ENCODE peak calls at places on chromosomes 1 and 21, in nine cellular contexts. Z is spleen; Y is MV-4-11; D is activated T-cell treated with anti-CD3 and anti-CD28 coated beads for 1 hour; V is activated T-helper 9 cell treated with anti-CD3 and anti-CD28 coated beads, Interleukin-2, amount 50 U/mL, for 16 hours; I is fibroblast of villous mesenchyme; Q is stimulated activated CD8-positive, alpha-beta memory T cell treated with anti-CD3 and anti-CD28 coated beads, Interleukin-4, amount 100 ng/mL, for 48 hours; U is Karpas-422; W is NCI-H1092 treated with DMSO at 0.1 percent for 48 hours. H is an unnamed sample.

GRCh38 chr1:100304921-100305320 is 38.9 kb downstream of the RTCA start:
- DNase-seq in Z (no peak), Y (no peak), D (no peak), V (no peak), I (no peak), Q (no peak), U (no peak), W (no peak), H (no peak)

GRCh38 chr1:157363660-157364140 is 188.6 kb downstream of the FCRL5 start:
- DNase-seq in Z (no peak), Y (peak; percentile 41), D (no peak), V (no peak), I (peak; percentile 30), Q (no peak), U (peak; percentile 79), W (no peak), H (no peak)

GRCh38 chr1:161915051-161915503 is 108.6 kb downstream of the OLFML2B start:
- DNase-seq in Z (no peak), Y (no peak), D (no peak), V (no peak), I (no peak), Q (peak; percentile 47), U (no peak), W (no peak), H (no peak)

GRCh38 chr1:86466109-86466844 is 2.5 kb upstream of the CLCA1 start:
- DNase-seq in Z (no peak), Y (no peak), D (no peak), V (no peak), I (no peak), Q (no peak), U (no peak), W (no peak), H (no peak)

GRCh38 chr1:207181838-207182237 is 77.8 kb downstream of the C4BPA start:
- DNase-seq in Z (no peak), Y (no peak), D (no peak), V (no peak), I (peak; percentile 20), Q (no peak), U (no peak), W (no peak), H (no peak)

GRCh38 chr1:234866007-234866866 is 256.3 kb upstream of the IRF2BP2 start:
- DNase-seq in Z (peak; percentile 54), Y (peak; percentile 96), D (no peak), V (no peak), I (peak; percentile 93), Q (peak; percentile 48), U (no peak), W (no peak), H (no peak)

GRCh38 chr1:32247983-32248889 is 1.2 kb downstream of the FAM167B start:
- DNase-seq in Z (peak; percentile 97), Y (peak; percentile 23), D (peak; percentile 61), V (peak; percentile 74), I (peak; percentile 72), Q (peak; percentile 93), U (peak; percentile 75), W (peak; percentile 74), H (peak; percentile 91)

GRCh38 chr21:34846601-34847112 is 177.9 kb downstream of the CLIC6 start:
- DNase-seq in Z (no peak), Y (no peak), D (no peak), V (no peak), I (peak; percentile 89), Q (no peak), U (no peak), W (no peak), H (no peak)

GRCh38 chr1:179143332-179143731 is 61.5 kb downstream of the TOR3A start:
- DNase-seq in Z (no peak), Y (peak; percentile 45), D (no peak), V (no peak), I (peak; percentile 96), Q (no peak), U (peak; percentile 9), W (no peak), H (no peak)

GRCh38 chr1:7549693-7550161 is 221.4 kb upstream of the VAMP3 start:
- DNase-seq in Z (no peak), Y (no peak), D (no peak), V (no peak), I (no peak), Q (peak; percentile 61), U (no peak), W (no peak), H (no peak)

GRCh38 chr1:172887162-172887561 is 163.6 kb downstream of the TNFSF18 start:
- DNase-seq in Z (no peak), Y (no peak), D (no peak), V (no peak), I (no peak), Q (no peak), U (no peak), W (no peak), H (no peak)

GRCh38 chr1:112296908-112297307 is 99.1 kb upstream of the CTTNBP2NL start:
- DNase-seq in Z (no peak), Y (no peak), D (no peak), V (no peak), I (peak; percentile 66), Q (peak; percentile 29), U (no peak), W (peak; percentile 55), H (no peak)

GRCh38 chr1:233166896-233167295 is 128.6 kb downstream of the PCNX2 start:
- DNase-seq in Z (no peak), Y (peak; percentile 63), D (no peak), V (no peak), I (no peak), Q (no peak), U (no peak), W (no peak), H (no peak)

GRCh38 chr1:33099290-33100118 is 18.6 kb downstream of the AZIN2 start:
- DNase-seq in Z (peak; percentile 83), Y (peak; percentile 100), D (peak; percentile 44), V (peak; percentile 35), I (peak; percentile 100), Q (peak; percentile 81), U (peak; percentile 47), W (no peak), H (peak; percentile 51)

GRCh38 chr1:230711245-230711644 is 2.7 kb downstream of the AGT start:
- DNase-seq in Z (no peak), Y (peak; percentile 2), D (no peak), V (no peak), I (no peak), Q (no peak), U (no peak), W (no peak), H (no peak)

GRCh38 chr1:218463194-218464156 is 118.3 kb downstream of the TGFB2 start:
- DNase-seq in Z (no peak), Y (peak; percentile 88), D (no peak), V (no peak), I (peak; percentile 81), Q (no peak), U (no peak), W (no peak), H (no peak)

GRCh38 chr1:65949933-65950332 is 157.2 kb downstream of the PDE4B start:
- DNase-seq in Z (no peak), Y (no peak), D (no peak), V (no peak), I (no peak), Q (no peak), U (no peak), W (no peak), H (no peak)

GRCh38 chr1:3772027-3772714 is 378 bp upstream of the SMIM1 start:
- DNase-seq in Z (peak; percentile 98), Y (peak; percentile 51), D (peak; percentile 79), V (peak; percentile 78), I (peak; percentile 86), Q (peak; percentile 92), U (peak; percentile 94), W (no peak), H (peak; percentile 89)

GRCh38 chr1:230568008-230568407 is 74.3 kb upstream of the COG2 start:
- DNase-seq in Z (no peak), Y (no peak), D (no peak), V (no peak), I (no peak), Q (peak; percentile 48), U (peak; percentile 46), W (no peak), H (no peak)

GRCh38 chr1:107244734-107245495 is 104.1 kb downstream of the NTNG1 start:
- DNase-seq in Z (no peak), Y (no peak), D (no peak), V (no peak), I (no peak), Q (no peak), U (no peak), W (no peak), H (no peak)

GRCh38 chr1:174407705-174408104 is 40.1 kb upstream of the GPR52 start:
- DNase-seq in Z (no peak), Y (no peak), D (no peak), V (no peak), I (no peak), Q (no peak), U (no peak), W (no peak), H (no peak)

GRCh38 chr1:92419642-92420041 is 67.1 kb downstream of the GFI1 start:
- DNase-seq in Z (no peak), Y (no peak), D (no peak), V (no peak), I (no peak), Q (no peak), U (no peak), W (no peak), H (no peak)

GRCh38 chr1:94949681-94950661 is 23.1 kb upstream of the CNN3 start:
- DNase-seq in Z (no peak), Y (no peak), D (no peak), V (no peak), I (peak; percentile 93), Q (no peak), U (no peak), W (peak; percentile 89), H (no peak)

GRCh38 chr21:38811257-38811656 is 5.5 kb downstream of the ETS2 start:
- DNase-seq in Z (no peak), Y (no peak), D (no peak), V (no peak), I (no peak), Q (no peak), U (no peak), W (no peak), H (no peak)

GRCh38 chr1:241447056-241447649 is 72.4 kb downstream of the FH start:
- DNase-seq in Z (no peak), Y (peak; percentile 62), D (no peak), V (no peak), I (no peak), Q (no peak), U (no peak), W (no peak), H (no peak)

GRCh38 chr1:1440941-1441888 is 5.7 kb downstream of the VWA1 start:
- DNase-seq in Z (peak; percentile 84), Y (peak; percentile 21), D (peak; percentile 56), V (peak; percentile 39), I (peak; percentile 36), Q (peak; percentile 84), U (peak; percentile 81), W (no peak), H (peak; percentile 63)

GRCh38 chr1:212512731-212513559 is 80.2 kb downstream of the NENF start:
- DNase-seq in Z (no peak), Y (no peak), D (no peak), V (no peak), I (peak; percentile 7), Q (no peak), U (no peak), W (peak; percentile 39), H (no peak)

GRCh38 chr1:228340686-228341449 is 65.8 kb downstream of the TRIM11 start:
- DNase-seq in Z (peak; percentile 69), Y (no peak), D (no peak), V (no peak), I (no peak), Q (no peak), U (peak; percentile 71), W (no peak), H (peak; percentile 23)

GRCh38 chr1:11571906-11572616 is 82.2 kb downstream of the FBXO2 start:
- DNase-seq in Z (peak; percentile 28), Y (no peak), D (no peak), V (no peak), I (no peak), Q (peak; percentile 45), U (peak; percentile 87), W (no peak), H (no peak)

H was measured in activated CD4-positive, CD25-positive, alpha-beta regulatory T cell treated with anti-CD3 and anti-CD28 coated beads, Interleukin-2, amount 50 U/mL, for 72 hours.